ENCODE peak calls at places on chromosomes 1 and 21, in seven cellular contexts. A, L, B, Z, G, V and J are unnamed samples.

GRCh38 chr1:186535388-186536133 is 74.6 kb upstream of the PDC start:
- DNase-seq in L (no peak), B (peak), V (no peak), G (no peak), Z (no peak), A (peak), J (no peak)

GRCh38 chr1:61058477-61059245 is 23.7 kb upstream of the NFIA start:
- DNase-seq in G (no peak), Z (no peak), B (peak), V (peak), L (no peak), A (peak), J (no peak)

GRCh38 chr1:219621047-219621786 is 8.3 kb upstream of the ZC3H11B start:
- DNase-seq in L (no peak), B (no peak), A (no peak), G (no peak), V (no peak), Z (no peak), J (no peak)

GRCh38 chr1:160030657-160031367 is 978 bp downstream of the PIGM start:
- DNase-seq in G (no peak), Z (no peak), V (peak), A (no peak), B (peak), L (no peak), J (no peak)

GRCh38 chr1:212581034-212581433 is 27.5 kb upstream of the ATF3 start:
- DNase-seq in Z (no peak), L (no peak), G (no peak), A (no peak), V (peak), B (no peak), J (no peak)

GRCh38 chr1:40944326-40944725 is 35.2 kb upstream of the CTPS1 start:
- DNase-seq in G (no peak), Z (no peak), V (peak), B (peak), A (peak), L (no peak), J (no peak)

GRCh38 chr1:232634086-232634485 is 4.2 kb upstream of the SIPA1L2 start:
- DNase-seq in B (no peak), G (peak), Z (no peak), V (no peak), A (no peak), L (no peak), J (no peak)

GRCh38 chr1:93728480-93729131 is 47.0 kb upstream of the BCAR3 start:
- DNase-seq in G (no peak), B (no peak), L (no peak), A (no peak), Z (no peak), V (no peak), J (no peak)

GRCh38 chr21:45138199-45139002 is 64.0 kb downstream of the ADARB1 start:
- DNase-seq in Z (peak), A (peak), L (peak), V (peak), G (peak), B (peak), J (peak)

GRCh38 chr1:159141584-159142518 is 29.6 kb upstream of the CADM3 start:
- DNase-seq in B (no peak), L (peak), G (peak), Z (peak), V (no peak), A (peak), J (no peak)

GRCh38 chr1:15541231-15541792 is 14.7 kb downstream of the DNAJC16 start:
- DNase-seq in G (no peak), B (no peak), A (no peak), V (no peak), L (no peak), Z (no peak), J (no peak)

GRCh38 chr1:15543589-15544568 is 17.2 kb downstream of the DNAJC16 start:
- DNase-seq in Z (no peak), B (peak), V (peak), A (peak), G (no peak), L (no peak), J (no peak)

GRCh38 chr1:15542685-15543588 is 16.3 kb downstream of the DNAJC16 start:
- DNase-seq in G (no peak), L (no peak), V (no peak), Z (no peak), B (no peak), A (no peak), J (no peak)

GRCh38 chr1:15540201-15540600 is 13.6 kb downstream of the DNAJC16 start:
- DNase-seq in L (no peak), A (peak), V (no peak), G (no peak), Z (no peak), B (peak), J (no peak)

GRCh38 chr1:15538750-15539149 is 12.1 kb downstream of the DNAJC16 start:
- DNase-seq in L (no peak), G (no peak), V (no peak), B (no peak), Z (no peak), A (no peak), J (no peak)
- H4K8ac ChIP-seq in L (no peak), G (no peak), V (no peak), B (no peak), Z (no peak), A (no peak), J (no peak)

GRCh38 chr1:224542783-224543440 is 73.2 kb upstream of the CNIH3 start:
- DNase-seq in G (no peak), V (peak), B (peak), L (peak), Z (no peak), A (peak), J (no peak)

GRCh38 chr1:224544711-224545110 is 71.4 kb upstream of the CNIH3 start:
- DNase-seq in Z (no peak), B (no peak), L (no peak), A (no peak), V (no peak), G (no peak), J (no peak)

GRCh38 chr1:224541901-224542610 is 74.1 kb upstream of the CNIH3 start:
- DNase-seq in A (no peak), G (no peak), L (no peak), B (no peak), Z (no peak), V (peak), J (no peak)

GRCh38 chr1:224543453-224543852 is 72.7 kb upstream of the CNIH3 start:
- DNase-seq in A (no peak), G (no peak), L (no peak), Z (no peak), V (no peak), B (no peak), J (no peak)

GRCh38 chr1:224544276-224544675 is 71.8 kb upstream of the CNIH3 start:
- DNase-seq in L (no peak), V (peak), Z (no peak), B (peak), G (no peak), A (peak), J (no peak)
- H4K8ac ChIP-seq in L (no peak), V (no peak), Z (no peak), B (peak), G (no peak), A (no peak), J (no peak)

DNA sequence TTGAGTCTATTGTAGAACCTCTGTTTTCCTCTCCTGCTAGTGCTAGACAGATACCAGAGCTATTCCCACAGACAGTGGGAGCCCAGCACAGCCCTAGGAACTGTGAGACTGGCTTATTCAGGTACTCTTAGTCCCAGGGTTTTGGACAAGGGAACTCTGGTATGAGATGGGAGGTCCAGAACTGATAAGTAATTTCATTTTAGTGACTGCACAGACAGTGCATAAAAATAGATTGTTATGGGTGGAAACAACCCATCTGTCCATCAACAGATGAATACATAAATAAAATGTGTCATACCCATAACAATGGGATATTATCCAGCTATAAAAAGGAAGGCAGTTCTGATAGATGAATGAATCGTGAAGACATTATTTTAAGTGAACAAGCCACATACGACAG is 9.0 kb downstream of the EPS8L3 start:
- DNase-seq in B (no peak), V (no peak), L (no peak), A (no peak), G (no peak), Z (no peak), J (no peak)
- H4K8ac ChIP-seq in B (no peak), V (no peak), L (no peak), A (no peak), G (no peak), Z (no peak), J (no peak)

DNA sequence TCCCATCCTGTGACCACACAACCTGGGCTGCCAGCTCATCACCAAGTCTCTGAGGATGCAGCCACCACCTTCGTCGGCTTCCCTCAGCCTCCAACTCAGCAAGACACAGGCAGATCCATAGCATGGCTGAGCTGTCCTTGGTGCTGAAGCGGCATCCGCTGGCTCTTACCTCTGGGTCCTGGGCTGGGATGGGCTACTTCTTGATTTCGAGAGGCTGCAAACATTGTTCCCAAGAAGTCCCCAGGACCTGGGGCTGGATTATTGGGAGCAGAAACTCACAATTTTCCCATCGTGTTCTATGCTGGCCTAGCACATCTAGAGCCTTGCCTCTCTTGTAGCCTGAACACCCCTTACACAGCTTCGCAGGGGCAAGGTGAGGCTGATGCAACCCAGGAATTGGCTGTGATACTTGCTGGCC is 24.9 kb upstream of the C1QA start:
- DNase-seq in G (peak), L (peak), Z (peak), A (peak), B (peak), V (peak), J (peak)
- H4K8ac ChIP-seq in G (no peak), L (no peak), Z (no peak), A (no peak), B (no peak), V (no peak), J (no peak)

DNA sequence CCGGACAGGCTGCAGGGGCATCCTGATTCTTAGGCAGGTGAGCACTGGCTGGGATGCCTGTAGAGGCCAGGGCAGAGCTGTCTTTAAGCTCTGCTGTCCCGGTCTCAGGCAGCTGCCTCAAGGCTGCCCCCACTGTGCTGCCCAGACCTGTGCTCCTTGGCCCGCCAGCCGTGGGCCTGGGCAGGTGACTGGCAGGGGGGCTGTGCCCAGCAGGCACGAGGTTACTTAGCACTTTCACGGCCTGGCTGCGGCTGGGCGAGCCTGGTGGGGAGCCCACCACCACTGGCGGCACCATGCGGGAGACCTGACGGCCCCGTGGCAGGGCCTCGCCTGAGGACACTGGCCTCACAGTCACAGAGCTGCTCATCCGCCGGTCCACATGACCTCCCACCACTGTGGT is 8.2 kb downstream of the CRYBG2 start:
- DNase-seq in V (no peak), A (no peak), G (peak), L (no peak), Z (no peak), B (no peak), J (no peak)
- H4K8ac ChIP-seq in V (no peak), A (no peak), G (no peak), L (no peak), Z (no peak), B (no peak), J (no peak)

GRCh38 chr1:37602750-37603694 is 7.3 kb upstream of the GNL2 start:
- DNase-seq in Z (peak), L (peak), A (peak), G (peak), V (peak), B (peak), J (no peak)
- H4K8ac ChIP-seq in Z (no peak), L (no peak), A (no peak), G (no peak), V (no peak), B (no peak), J (no peak)

GRCh38 chr1:227924168-227924837 is 23.4 kb downstream of the WNT9A start:
- DNase-seq in B (no peak), V (no peak), L (no peak), G (no peak), Z (no peak), A (no peak), J (no peak)

GRCh38 chr1:227922501-227923352 is 25.0 kb downstream of the WNT9A start:
- DNase-seq in B (no peak), Z (peak), L (no peak), V (no peak), G (no peak), A (no peak), J (no peak)

GRCh38 chr1:227924838-227925574 is 22.7 kb downstream of the WNT9A start:
- DNase-seq in B (no peak), G (no peak), Z (no peak), A (no peak), V (no peak), L (no peak), J (no peak)

GRCh38 chr1:227921461-227922185 is 26.1 kb downstream of the WNT9A start:
- DNase-seq in B (no peak), A (no peak), V (no peak), Z (no peak), L (no peak), G (no peak), J (no peak)

DNA sequence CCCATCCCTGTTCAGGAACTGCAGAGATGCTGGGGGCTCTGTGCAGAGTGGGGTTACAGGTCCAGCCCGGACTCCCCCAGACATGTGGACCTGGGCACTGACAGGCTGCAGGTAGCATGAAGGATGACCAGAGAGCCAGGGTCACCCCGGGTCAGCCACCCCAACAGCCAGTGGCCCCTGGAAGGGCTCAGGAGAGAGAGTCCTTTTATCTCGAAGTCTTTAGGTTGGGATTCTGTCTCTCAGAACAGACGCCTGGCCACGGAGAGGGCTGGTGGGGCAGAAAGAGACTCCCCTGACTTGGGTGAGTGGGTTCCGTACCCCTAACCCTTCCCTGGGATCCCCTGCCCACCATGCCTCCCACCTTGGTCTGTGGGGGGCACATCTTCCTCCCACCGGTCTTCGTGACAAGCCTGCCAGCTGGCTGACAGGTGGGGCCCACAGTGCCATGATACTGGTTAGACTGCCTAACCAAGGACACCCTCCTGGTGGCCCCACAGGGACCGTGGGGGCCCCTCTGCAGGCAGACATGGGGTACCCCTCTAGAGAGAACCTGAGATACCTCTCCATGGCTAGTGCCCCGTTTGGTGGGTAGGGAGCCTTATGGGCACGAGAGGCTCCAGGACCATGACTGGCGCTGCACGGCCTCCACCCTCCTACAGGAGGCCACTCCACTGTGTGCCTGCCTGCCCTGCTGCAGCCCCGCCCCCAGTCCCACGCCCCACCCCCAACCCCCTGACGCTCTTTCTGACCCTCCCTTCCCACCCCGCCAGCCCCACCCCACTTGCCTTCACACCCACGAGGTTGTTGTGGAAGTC is 24.2 kb downstream of the WNT9A start:
- DNase-seq in A (no peak), B (no peak), Z (no peak), L (no peak), G (no peak), V (no peak), J (no peak)
- H4K8ac ChIP-seq in A (no peak), B (no peak), Z (no peak), L (no peak), G (no peak), V (no peak), J (no peak)